ENCODE peak calls at places on chromosome 15, in six cellular contexts. D, I, F, W, O and V are unnamed samples.

GRCh38 chr15:58083526-58083925 is 18.0 kb upstream of the ALDH1A2 start:
- DNase-seq in I (no peak), F (no peak), W (no peak), D (no peak), O (no peak), V (no peak)

GRCh38 chr15:70267879-70268278 is 170.2 kb upstream of the TLE3 start:
- DNase-seq in D (no peak), I (no peak), W (peak; percentile 32), F (no peak), O (no peak), V (no peak)

GRCh38 chr15:31164573-31164912 is 63.0 kb upstream of the TRPM1 start:
- DNase-seq in D (no peak), W (no peak), O (no peak), F (no peak), I (no peak), V (no peak)

GRCh38 chr15:35692256-35692867 is 146.4 kb upstream of the DPH6 start:
- DNase-seq in I (no peak), W (peak; percentile 52), F (no peak), D (no peak), O (no peak), V (no peak)

GRCh38 chr15:49235446-49236207 is 65.6 kb downstream of the GALK2 start:
- DNase-seq in O (no peak), W (peak; percentile 92), I (peak; percentile 66), D (no peak), F (peak; percentile 19), V (peak; percentile 84)

GRCh38 chr15:89195836-89196235 is 25.5 kb downstream of the RLBP1 start:
- DNase-seq in O (no peak), F (no peak), W (peak; percentile 80), I (no peak), D (peak; percentile 81), V (peak; percentile 52)

GRCh38 chr15:96328101-96328958 is 2.2 kb upstream of the NR2F2 start:
- DNase-seq in D (no peak), I (no peak), W (no peak), F (no peak), O (no peak), V (no peak)

GRCh38 chr15:32909431-32909830 is 191.6 kb downstream of the GREM1 start:
- DNase-seq in F (no peak), W (peak; percentile 32), O (no peak), D (no peak), I (no peak), V (peak; percentile 59)

GRCh38 chr15:98085003-98085639 is 124.6 kb downstream of the ARRDC4 start:
- DNase-seq in I (no peak), F (peak; percentile 36), O (no peak), D (no peak), W (peak; percentile 78), V (peak; percentile 70)

GRCh38 chr15:74461847-74462511 is 1.0 kb upstream of the UBL7 start:
- DNase-seq in D (no peak), I (no peak), O (no peak), W (no peak), F (no peak), V (no peak)

GRCh38 chr15:27328616-27329015 is 357.6 kb downstream of the GABRG3 start:
- DNase-seq in O (no peak), W (no peak), I (no peak), D (no peak), F (no peak), V (no peak)

GRCh38 chr15:98682992-98683701 is 34.8 kb downstream of the IGF1R start:
- DNase-seq in O (no peak), W (peak; percentile 26), I (no peak), D (no peak), F (peak; percentile 40), V (no peak)

GRCh38 chr15:63334821-63335220 is 46.8 kb downstream of the CA12 start:
- DNase-seq in O (no peak), I (no peak), F (no peak), W (no peak), D (no peak), V (no peak)

GRCh38 chr15:57198654-57199241 is 177.6 kb upstream of the CGNL1 start:
- DNase-seq in F (peak; percentile 25), I (no peak), O (no peak), W (peak; percentile 35), D (no peak), V (no peak)

GRCh38 chr15:70892912-70893560 is 410 bp downstream of the LRRC49 start:
- DNase-seq in I (peak; percentile 34), F (peak; percentile 47), O (no peak), D (no peak), W (peak; percentile 83), V (peak; percentile 67)

GRCh38 chr15:69305204-69305931 is 6.7 kb downstream of the PAQR5 start:
- DNase-seq in F (no peak), O (peak; percentile 81), I (no peak), D (no peak), W (peak; percentile 94), V (peak; percentile 67)

GRCh38 chr15:91320106-91320505 is 220.0 kb downstream of the SV2B start:
- DNase-seq in F (no peak), O (no peak), D (no peak), I (no peak), W (no peak), V (no peak)

GRCh38 chr15:91413142-91413541 is 313.1 kb downstream of the SV2B start:
- DNase-seq in I (no peak), O (no peak), F (no peak), D (no peak), W (no peak), V (no peak)

GRCh38 chr15:99009741-99010370 is 2.3 kb upstream of the PGPEP1L start:
- DNase-seq in I (no peak), O (no peak), F (no peak), D (no peak), W (peak; percentile 8), V (no peak)

GRCh38 chr15:91521996-91522395 is 331.5 kb upstream of the SLCO3A1 start:
- DNase-seq in O (no peak), D (no peak), W (no peak), I (no peak), F (no peak), V (peak; percentile 77)

GRCh38 chr15:97836003-97836402 is 124.5 kb upstream of the ARRDC4 start:
- DNase-seq in W (no peak), O (no peak), F (no peak), D (no peak), I (no peak), V (no peak)

GRCh38 chr15:48897144-48897814 is 19.3 kb downstream of the EID1 start:
- DNase-seq in I (no peak), O (no peak), D (no peak), F (no peak), W (peak; percentile 73), V (peak; percentile 64)

GRCh38 chr15:31511707-31512310 is 185.2 kb downstream of the KLF13 start:
- DNase-seq in I (no peak), F (no peak), W (no peak), O (no peak), D (no peak), V (no peak)

GRCh38 chr15:101128191-101128590 is 123.7 kb downstream of the CHSY1 start:
- DNase-seq in I (no peak), D (no peak), F (no peak), O (no peak), W (peak; percentile 95), V (peak; percentile 86)
- TF ChIP-seq CTCF in I (no peak), D (no peak), F (no peak), O (no peak), W (no peak), V (no peak)

GRCh38 chr15:85542895-85543331 is 162.5 kb downstream of the AKAP13 start:
- DNase-seq in F (peak; percentile 68), W (no peak), D (no peak), I (no peak), O (no peak), V (no peak)

GRCh38 chr15:85541744-85542143 is 161.3 kb downstream of the AKAP13 start:
- DNase-seq in W (no peak), F (no peak), O (no peak), I (no peak), D (no peak), V (no peak)

GRCh38 chr15:85542488-85542887 is 162.1 kb downstream of the AKAP13 start:
- DNase-seq in I (no peak), O (no peak), W (no peak), F (no peak), D (no peak), V (no peak)

GRCh38 chr15:85545185-85545584 is 164.8 kb downstream of the AKAP13 start:
- DNase-seq in D (no peak), F (no peak), O (no peak), I (no peak), W (peak; percentile 80), V (no peak)

GRCh38 chr15:85543741-85544155 is 163.3 kb downstream of the AKAP13 start:
- DNase-seq in O (peak; percentile 89), I (peak; percentile 73), F (peak; percentile 83), W (peak; percentile 60), D (no peak), V (no peak)
- TF ChIP-seq CTCF in O (peak; percentile 23), I (peak; percentile 27), F (peak; percentile 53), W (peak; percentile 10), D (no peak), V (no peak)

GRCh38 chr15:38559131-38559530 is 5.5 kb downstream of the RASGRP1 start:
- DNase-seq in I (no peak), D (no peak), O (no peak), W (no peak), F (no peak), V (no peak)
- TF ChIP-seq CTCF in I (no peak), D (no peak), O (no peak), W (no peak), F (no peak), V (no peak)

DNA sequence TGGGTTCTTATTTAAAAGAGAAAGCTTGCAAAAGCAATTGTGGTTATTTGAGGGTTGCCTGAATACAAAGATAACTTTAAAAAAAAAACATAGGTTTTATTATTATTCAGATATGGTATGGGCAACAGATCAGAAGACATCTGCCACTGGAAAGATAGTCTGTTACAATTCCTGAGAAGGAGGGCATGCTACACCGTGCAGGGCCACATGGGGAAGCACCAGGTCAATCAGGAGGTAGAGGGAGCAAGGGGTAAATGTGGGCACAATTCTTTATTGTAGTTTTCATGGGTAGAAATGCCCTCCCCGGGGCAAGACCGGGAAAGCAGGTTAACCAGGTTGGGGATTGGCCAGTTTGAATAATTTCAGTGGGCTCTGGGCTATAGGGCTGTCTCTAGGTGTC is 46.5 kb downstream of the BBS4 start:
- DNase-seq in I (no peak), F (no peak), O (no peak), W (no peak), D (no peak), V (no peak)
- TF ChIP-seq CTCF in I (no peak), F (no peak), O (no peak), W (no peak), D (no peak), V (peak; percentile 14)